ENCODE peak calls at places on chromosomes 16 and 17, in seven cellular contexts. T is NCI-H460, B is T-helper 2 cell, Y is ovary, F is RWPE1, E is neural progenitor cell, V is tibial artery. X is an unnamed sample.
A peak's percentile ranks its signal among the peaks of the same experiment; 100 is the strongest.

GRCh38 chr17:50266384-50267073 is 7.7 kb upstream of the TMEM92 start:
- DNase-seq in T (no peak), B (no peak), Y (peak; percentile 78), F (no peak), E (no peak), V (peak; percentile 69), X (no peak)

GRCh38 chr16:70402916-70403659 is 35.8 kb downstream of the ST3GAL2 start:
- DNase-seq in T (no peak), B (no peak), Y (no peak), F (no peak), E (no peak), V (no peak), X (no peak)

GRCh38 chr16:31201511-31202401 is 804 bp downstream of the PYCARD start:
- DNase-seq in T (no peak), B (no peak), Y (no peak), F (peak; percentile 45), E (peak; percentile 20), V (no peak), X (peak; percentile 73)

GRCh38 chr17:59378621-59379194 is 47.3 kb downstream of the YPEL2 start:
- DNase-seq in T (no peak), B (no peak), Y (no peak), F (no peak), E (no peak), V (no peak), X (no peak)

GRCh38 chr17:66952031-66952524 is 12.4 kb upstream of the CACNG4 start:
- DNase-seq in T (peak; percentile 82), B (no peak), Y (no peak), F (peak; percentile 90), E (peak; percentile 16), V (no peak), X (no peak)

GRCh38 chr16:73056911-73057310 is 9.0 kb upstream of the ZFHX3 start:
- DNase-seq in T (no peak), B (no peak), Y (no peak), F (no peak), E (no peak), V (no peak), X (no peak)

GRCh38 chr16:3074860-3075545 is 9.6 kb downstream of the IL32 start:
- DNase-seq in T (no peak), B (peak; percentile 38), Y (no peak), F (no peak), E (no peak), V (no peak), X (peak; percentile 77)

GRCh38 chr17:7340179-7340578 is 3.9 kb downstream of the ACAP1 start:
- DNase-seq in T (no peak), B (no peak), Y (no peak), F (no peak), E (no peak), V (no peak), X (no peak)

GRCh38 chr17:77018504-77018903 is 122.3 kb upstream of the SEC14L1 start:
- DNase-seq in T (no peak), B (no peak), Y (no peak), F (no peak), E (no peak), V (no peak), X (no peak)

GRCh38 chr16:30886145-30886544 is 7.7 kb downstream of the BCL7C start:
- DNase-seq in T (no peak), B (no peak), Y (no peak), F (no peak), E (no peak), V (no peak), X (no peak)

GRCh38 chr16:22232277-22233049 is 26.4 kb downstream of the EEF2K start:
- DNase-seq in T (no peak), B (no peak), Y (no peak), F (peak; percentile 66), E (no peak), V (no peak), X (no peak)

GRCh38 chr16:59593256-59593655 is 859.1 kb upstream of the GOT2 start:
- DNase-seq in T (no peak), B (no peak), Y (no peak), F (peak; percentile 8), E (no peak), V (no peak), X (no peak)

GRCh38 chr17:50424246-50425000 is 1.6 kb upstream of the ACSF2 start:
- DNase-seq in T (no peak), B (no peak), Y (no peak), F (no peak), E (no peak), V (no peak), X (no peak)

GRCh38 chr17:35051579-35052239 is 11.8 kb downstream of the RFFL start:
- DNase-seq in T (no peak), B (no peak), Y (no peak), F (no peak), E (no peak), V (no peak), X (no peak)

GRCh38 chr16:6482861-6483530 is 849.6 kb upstream of the RBFOX1 start:
- DNase-seq in T (no peak), B (no peak), Y (no peak), F (no peak), E (no peak), V (no peak), X (no peak)

GRCh38 chr17:27825459-27825858 is 25.1 kb upstream of the NOS2 start:
- DNase-seq in T (no peak), B (no peak), Y (no peak), F (no peak), E (no peak), V (no peak), X (no peak)

GRCh38 chr17:59643159-59643857 is 23.6 kb downstream of the CLTC start:
- DNase-seq in T (no peak), B (no peak), Y (no peak), F (peak; percentile 34), E (no peak), V (no peak), X (no peak)

GRCh38 chr16:80804451-80805383 is at the start of gene CDYL2:
- DNase-seq in T (peak; percentile 17), B (no peak), Y (no peak), F (peak; percentile 20), E (peak; percentile 75), V (no peak), X (peak; percentile 77)

GRCh38 chr16:69741951-69742904 is 12.5 kb downstream of the NOB1 start:
- DNase-seq in T (no peak), B (no peak), Y (peak; percentile 81), F (no peak), E (no peak), V (peak; percentile 76), X (no peak)

GRCh38 chr17:36937961-36938565 is 788 bp downstream of the LHX1 start:
- DNase-seq in T (no peak), B (no peak), Y (no peak), F (no peak), E (peak; percentile 76), V (no peak), X (no peak)

GRCh38 chr17:75267403-75268232 is 3.4 kb downstream of the MIF4GD start:
- DNase-seq in T (peak; percentile 15), B (no peak), Y (no peak), F (no peak), E (peak; percentile 57), V (no peak), X (no peak)

GRCh38 chr16:56551796-56552738 is 12.8 kb upstream of the MT4 start:
- DNase-seq in T (no peak), B (no peak), Y (peak; percentile 37), F (no peak), E (no peak), V (no peak), X (no peak)

GRCh38 chr17:67491009-67491677 is 114.1 kb downstream of the PITPNC1 start:
- DNase-seq in T (peak; percentile 92), B (no peak), Y (peak; percentile 88), F (peak; percentile 60), E (peak; percentile 56), V (peak; percentile 89), X (no peak)

GRCh38 chr17:17077861-17078732 is 35.8 kb downstream of the MPRIP start:
- DNase-seq in T (no peak), B (no peak), Y (no peak), F (no peak), E (no peak), V (no peak), X (no peak)

GRCh38 chr17:17018021-17018441 is 24.2 kb upstream of the MPRIP start:
- DNase-seq in T (no peak), B (no peak), Y (no peak), F (no peak), E (no peak), V (no peak), X (no peak)

GRCh38 chr17:65627892-65628622 is 66.6 kb upstream of the AXIN2 start:
- DNase-seq in T (peak; percentile 65), B (no peak), Y (peak; percentile 59), F (peak; percentile 25), E (no peak), V (no peak), X (no peak)

GRCh38 chr17:56778898-56779297 is 54.8 kb downstream of the C17orf67 start:
- DNase-seq in T (no peak), B (no peak), Y (no peak), F (no peak), E (no peak), V (no peak), X (no peak)

GRCh38 chr16:53672461-53672860 is 31.2 kb downstream of the RPGRIP1L start:
- DNase-seq in T (no peak), B (no peak), Y (no peak), F (no peak), E (no peak), V (no peak), X (no peak)

GRCh38 chr17:53141731-53142130 is 681.0 kb upstream of the KIF2B start:
- DNase-seq in T (no peak), B (no peak), Y (no peak), F (no peak), E (no peak), V (no peak), X (no peak)